ENCODE peak calls at places on chromosome 9, in ten cellular contexts. I, U, N, D, A, E, J, G, B and Z are unnamed samples.

GRCh38 chr9:121369595-121370265 is at the start of gene STOM:
- DNase-seq in J (no peak), A (peak; percentile 93), D (peak; percentile 97), N (peak; percentile 73), B (peak; percentile 76), U (peak; percentile 73), E (peak; percentile 95), I (peak; percentile 97), G (no peak), Z (peak; percentile 97)

GRCh38 chr9:16960084-16960483 is 89.6 kb upstream of the BNC2 start:
- DNase-seq in E (no peak), B (peak; percentile 29), J (no peak), U (no peak), N (no peak), A (no peak), I (no peak), D (no peak), G (no peak), Z (no peak)

GRCh38 chr9:101462558-101462957 is 27.0 kb upstream of the ALDOB start:
- DNase-seq in E (no peak), D (no peak), U (no peak), I (no peak), B (no peak), A (no peak), N (peak; percentile 76), G (no peak), J (no peak), Z (no peak)

GRCh38 chr9:103364753-103365152 is 369.6 kb downstream of the CYLC2 start:
- DNase-seq in E (no peak), G (no peak), B (peak; percentile 94), N (no peak), U (peak; percentile 58), J (peak; percentile 5), I (no peak), A (no peak), D (no peak), Z (no peak)

GRCh38 chr9:121819511-121820231 is 168.2 kb downstream of the DAB2IP start:
- DNase-seq in J (no peak), D (peak; percentile 59), E (no peak), G (no peak), B (no peak), I (no peak), A (no peak), N (peak; percentile 62), U (no peak), Z (no peak)

GRCh38 chr9:112815868-112816267 is 65.3 kb downstream of the SNX30 start:
- DNase-seq in I (no peak), N (no peak), A (no peak), B (no peak), D (no peak), U (no peak), E (no peak), G (no peak), J (no peak), Z (no peak)

GRCh38 chr9:5949103-5949699 is 58.5 kb downstream of the MLANA start:
- DNase-seq in D (no peak), I (no peak), J (peak; percentile 4), A (no peak), G (no peak), B (peak; percentile 21), U (no peak), E (no peak), N (no peak), Z (no peak)

GRCh38 chr9:109317979-109318671 is 2.7 kb downstream of the EPB41L4B start:
- DNase-seq in U (no peak), I (no peak), J (no peak), N (peak; percentile 93), B (peak; percentile 85), D (no peak), G (no peak), E (no peak), A (no peak), Z (no peak)

GRCh38 chr9:110579763-110580255 is 268 bp upstream of the SVEP1 start:
- DNase-seq in G (no peak), U (no peak), D (no peak), B (peak; percentile 37), N (peak; percentile 60), I (peak; percentile 79), E (peak; percentile 38), J (peak; percentile 3), A (no peak), Z (no peak)

GRCh38 chr9:110575952-110576351 is 3.6 kb downstream of the SVEP1 start:
- DNase-seq in A (no peak), J (no peak), B (no peak), U (no peak), I (no peak), E (no peak), G (no peak), N (no peak), D (no peak), Z (no peak)

GRCh38 chr9:110580850-110581249 is 1.3 kb upstream of the SVEP1 start:
- DNase-seq in E (no peak), U (peak; percentile 49), D (no peak), J (no peak), I (no peak), B (peak; percentile 88), N (no peak), G (no peak), A (no peak), Z (no peak)

GRCh38 chr9:110578896-110579752 is at the start of gene SVEP1:
- DNase-seq in D (no peak), B (peak; percentile 72), E (peak; percentile 76), A (peak; percentile 85), I (peak; percentile 77), U (peak; percentile 51), N (peak; percentile 70), G (no peak), J (peak; percentile 35), Z (peak; percentile 25)

GRCh38 chr9:110578575-110578895 is 1.0 kb downstream of the SVEP1 start:
- DNase-seq in G (no peak), I (no peak), N (peak; percentile 56), E (no peak), J (no peak), B (peak; percentile 31), A (no peak), U (no peak), D (no peak), Z (no peak)
- H3K27ac ChIP-seq in G (no peak overlapping the region), I (peak overlapping the region; percentile 61), N (no peak overlapping the region), E (peak overlapping the region; percentile 75), J (no peak overlapping the region), B (no peak overlapping the region), A (peak overlapping the region; percentile 82), U (peak overlapping the region; percentile 65), D (peak overlapping the region; percentile 79), Z (peak overlapping the region; percentile 86)

GRCh38 chr9:130729145-130729544 is 35.6 kb downstream of the EXOSC2 start:
- DNase-seq in I (no peak), A (no peak), U (no peak), G (no peak), N (no peak), B (no peak), E (no peak), D (no peak), J (no peak), Z (no peak)

GRCh38 chr9:130732131-130732530 is 38.6 kb downstream of the EXOSC2 start:
- DNase-seq in G (no peak), E (no peak), D (no peak), B (peak; percentile 15), N (peak; percentile 60), I (no peak), J (no peak), U (no peak), A (no peak), Z (no peak)

GRCh38 chr9:130728721-130729120 is 35.1 kb downstream of the EXOSC2 start:
- DNase-seq in E (no peak), U (no peak), D (no peak), B (peak; percentile 44), A (no peak), N (no peak), J (peak; percentile 36), G (peak; percentile 54), I (no peak), Z (no peak)

GRCh38 chr9:130732793-130733221 is 39.2 kb downstream of the EXOSC2 start:
- DNase-seq in N (no peak), E (no peak), I (no peak), A (no peak), B (no peak), J (no peak), U (no peak), D (no peak), G (no peak), Z (no peak)

GRCh38 chr9:130731355-130731754 is 37.8 kb downstream of the EXOSC2 start:
- DNase-seq in N (no peak), D (no peak), B (no peak), A (no peak), I (no peak), U (no peak), G (no peak), E (no peak), J (no peak), Z (no peak)
- H3K27ac ChIP-seq in N (no peak overlapping the region), D (no peak overlapping the region), B (no peak overlapping the region), A (no peak overlapping the region), I (no peak overlapping the region), U (peak overlapping the region; percentile 95), G (no peak overlapping the region), E (no peak overlapping the region), J (no peak overlapping the region), Z (no peak overlapping the region)

GRCh38 chr9:137301086-137301947 is 754 bp downstream of the NRARP start:
- DNase-seq in J (peak; percentile 36), U (no peak), B (peak; percentile 58), E (peak; percentile 32), D (no peak), G (peak; percentile 29), I (no peak), N (peak; percentile 77), A (peak; percentile 77), Z (no peak)
- H3K27ac ChIP-seq in J (no peak overlapping the region), U (no peak overlapping the region), B (no peak overlapping the region), E (peak overlapping the region; percentile 89), D (peak overlapping the region; percentile 80), G (peak overlapping the region; percentile 78), I (peak overlapping the region; percentile 70), N (peak overlapping the region; percentile 79), A (peak overlapping the region; percentile 60), Z (no peak overlapping the region)

GRCh38 chr9:129739432-129739831 is 13.4 kb downstream of the PTGES start:
- DNase-seq in G (no peak), B (no peak), U (no peak), N (no peak), D (no peak), A (no peak), E (no peak), I (no peak), J (no peak), Z (no peak)

GRCh38 chr9:129735546-129735945 is 17.3 kb downstream of the PTGES start:
- DNase-seq in B (no peak), G (no peak), U (no peak), J (no peak), D (no peak), E (no peak), I (no peak), A (no peak), N (no peak), Z (no peak)

GRCh38 chr9:129740174-129740573 is 12.7 kb downstream of the PTGES start:
- DNase-seq in B (no peak), U (no peak), I (no peak), A (no peak), N (no peak), G (no peak), E (no peak), J (no peak), D (no peak), Z (no peak)

GRCh38 chr9:129736334-129736733 is 16.5 kb downstream of the PTGES start:
- DNase-seq in E (no peak), N (no peak), U (no peak), G (no peak), A (no peak), I (no peak), D (no peak), B (no peak), J (no peak), Z (no peak)

DNA sequence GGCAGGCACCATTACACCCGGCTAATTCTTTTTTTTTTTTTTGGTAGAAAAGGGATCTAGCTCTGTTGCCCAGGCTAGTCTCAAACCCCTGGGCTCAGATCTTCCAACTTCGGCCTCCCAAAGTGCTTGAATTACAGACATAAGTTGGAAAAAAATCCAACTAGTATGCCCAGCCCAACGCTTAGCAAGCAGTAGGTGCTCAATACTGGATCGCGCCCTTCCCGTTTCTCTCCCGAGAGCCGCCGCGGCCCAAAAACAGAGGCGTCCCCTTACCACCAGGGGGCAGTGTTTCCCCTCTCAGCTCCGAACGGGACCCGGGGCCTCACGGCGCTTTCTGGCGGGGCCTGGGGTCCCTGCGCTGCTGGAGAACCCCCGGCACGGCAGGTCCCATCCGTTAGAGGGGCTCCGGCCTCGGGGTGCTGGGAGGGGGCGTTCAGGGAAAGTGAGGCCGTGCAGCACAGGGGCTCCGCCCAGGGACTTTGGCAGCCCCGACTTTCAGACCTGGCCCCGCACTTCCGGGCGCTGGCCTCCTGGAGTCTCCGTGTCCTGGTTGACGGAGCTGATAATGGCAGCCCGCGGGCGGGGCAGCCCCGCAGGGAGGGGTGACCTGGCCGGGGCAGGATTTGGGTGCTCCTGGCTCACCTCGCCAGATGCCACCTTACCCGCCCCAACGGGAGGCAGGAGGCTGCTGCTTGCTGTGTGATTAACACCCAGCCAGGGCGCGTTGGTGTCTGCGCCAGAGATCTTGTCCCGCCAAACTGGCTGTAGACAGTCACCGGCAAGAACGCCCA is 15.2 kb downstream of the PTGES start:
- DNase-seq in G (peak; percentile 51), B (peak; percentile 54), U (no peak), E (peak; percentile 81), A (peak; percentile 92), D (peak; percentile 86), J (peak; percentile 89), I (peak; percentile 92), N (peak; percentile 95), Z (peak; percentile 58)
- H3K27ac ChIP-seq in G (peak overlapping the region; percentile 77), B (no peak overlapping the region), U (no peak overlapping the region), E (peak overlapping the region; percentile 62), A (peak overlapping the region; percentile 79), D (peak overlapping the region; percentile 77), J (peak overlapping the region; percentile 66), I (peak overlapping the region; percentile 76), N (no peak overlapping the region), Z (peak overlapping the region; percentile 35)